ENCODE peak calls at places on chromosomes 16 and 17, in four cellular contexts. One of them, this sample, is unnamed.

GRCh38 chr16:53504161-53504663 is 1.2 kb upstream of the AKTIP start:
- DNase-seq in HL-60: no peak
- DNase-seq in foreskin fibroblast: peak
- DNase-seq in CD4-positive, alpha-beta T cell: peak
- DNase-seq in this sample: peak

GRCh38 chr17:1122681-1123396 is 56.9 kb downstream of the ABR start:
- DNase-seq in HL-60: no peak
- DNase-seq in foreskin fibroblast: peak
- DNase-seq in CD4-positive, alpha-beta T cell: peak
- DNase-seq in this sample: peak

GRCh38 chr16:81738831-81739496 is 40.1 kb upstream of the PLCG2 start:
- DNase-seq in HL-60: peak
- DNase-seq in foreskin fibroblast: no peak
- DNase-seq in CD4-positive, alpha-beta T cell: no peak
- DNase-seq in this sample: no peak

GRCh38 chr16:81996664-81997529 is 14.4 kb downstream of the SDR42E1 start:
- DNase-seq in HL-60: peak
- DNase-seq in foreskin fibroblast: peak
- DNase-seq in CD4-positive, alpha-beta T cell: no peak
- DNase-seq in this sample: no peak

GRCh38 chr16:57503366-57503765 is 17.1 kb upstream of the DOK4 start:
- DNase-seq in HL-60: no peak
- DNase-seq in foreskin fibroblast: no peak
- DNase-seq in CD4-positive, alpha-beta T cell: no peak
- DNase-seq in this sample: no peak

GRCh38 chr17:45413498-45413923 is 19.2 kb downstream of the ARHGAP27 start:
- DNase-seq in HL-60: no peak
- DNase-seq in foreskin fibroblast: no peak
- DNase-seq in CD4-positive, alpha-beta T cell: no peak
- DNase-seq in this sample: no peak

GRCh38 chr17:9072626-9073339 is 51.5 kb downstream of the NTN1 start:
- DNase-seq in HL-60: no peak
- DNase-seq in foreskin fibroblast: no peak
- DNase-seq in CD4-positive, alpha-beta T cell: no peak
- DNase-seq in this sample: no peak

GRCh38 chr17:4304417-4305027 is 40.7 kb upstream of the ANKFY1 start:
- DNase-seq in HL-60: peak
- DNase-seq in foreskin fibroblast: peak
- DNase-seq in CD4-positive, alpha-beta T cell: peak
- DNase-seq in this sample: peak

GRCh38 chr17:41553176-41553575 is 18.7 kb downstream of the KRT9 start:
- DNase-seq in HL-60: no peak
- DNase-seq in foreskin fibroblast: peak
- DNase-seq in CD4-positive, alpha-beta T cell: no peak
- DNase-seq in this sample: no peak

GRCh38 chr16:6125483-6126259 is 1028.1 kb upstream of the EEF2KMT start:
- DNase-seq in HL-60: no peak
- DNase-seq in foreskin fibroblast: no peak
- DNase-seq in CD4-positive, alpha-beta T cell: no peak
- DNase-seq in this sample: no peak

GRCh38 chr16:19672378-19672777 is 45.6 kb downstream of the KNOP1 start:
- DNase-seq in HL-60: no peak
- DNase-seq in foreskin fibroblast: peak
- DNase-seq in CD4-positive, alpha-beta T cell: no peak
- DNase-seq in this sample: no peak

GRCh38 chr17:40473573-40474365 is 27.7 kb downstream of the TNS4 start:
- DNase-seq in HL-60: no peak
- DNase-seq in foreskin fibroblast: no peak
- DNase-seq in CD4-positive, alpha-beta T cell: no peak
- DNase-seq in this sample: no peak

GRCh38 chr17:35192708-35193107 is 1.5 kb downstream of the SLC35G3 start:
- DNase-seq in HL-60: no peak
- DNase-seq in foreskin fibroblast: no peak
- DNase-seq in CD4-positive, alpha-beta T cell: no peak
- DNase-seq in this sample: peak

GRCh38 chr16:55622930-55623561 is 32.7 kb upstream of the SLC6A2 start:
- DNase-seq in HL-60: no peak
- DNase-seq in foreskin fibroblast: no peak
- DNase-seq in CD4-positive, alpha-beta T cell: no peak
- DNase-seq in this sample: no peak

GRCh38 chr17:50466371-50467113 is 2.1 kb downstream of the CHAD start:
- DNase-seq in HL-60: no peak
- DNase-seq in foreskin fibroblast: no peak
- DNase-seq in CD4-positive, alpha-beta T cell: no peak
- DNase-seq in this sample: no peak

GRCh38 chr17:27282054-27282501 is 11.8 kb upstream of the WSB1 start:
- DNase-seq in HL-60: peak
- DNase-seq in foreskin fibroblast: peak
- DNase-seq in CD4-positive, alpha-beta T cell: no peak
- DNase-seq in this sample: no peak

GRCh38 chr16:4344659-4345438 is 6.3 kb downstream of the PAM16 start:
- DNase-seq in HL-60: no peak
- DNase-seq in foreskin fibroblast: peak
- DNase-seq in CD4-positive, alpha-beta T cell: no peak
- DNase-seq in this sample: no peak

GRCh38 chr16:81548901-81549546 is 104.4 kb downstream of the CMIP start:
- DNase-seq in HL-60: no peak
- DNase-seq in foreskin fibroblast: no peak
- DNase-seq in CD4-positive, alpha-beta T cell: no peak
- DNase-seq in this sample: no peak

GRCh38 chr16:81831722-81832126 is 52.6 kb downstream of the PLCG2 start:
- DNase-seq in HL-60: peak
- DNase-seq in foreskin fibroblast: no peak
- DNase-seq in CD4-positive, alpha-beta T cell: peak
- DNase-seq in this sample: peak

GRCh38 chr16:87895641-87896141 is 26.4 kb upstream of the SLC7A5 start:
- DNase-seq in HL-60: peak
- DNase-seq in foreskin fibroblast: peak
- DNase-seq in CD4-positive, alpha-beta T cell: peak
- DNase-seq in this sample: peak

GRCh38 chr16:83847371-83848225 is 39.8 kb downstream of the HSBP1 start:
- DNase-seq in HL-60: peak
- DNase-seq in foreskin fibroblast: no peak
- DNase-seq in CD4-positive, alpha-beta T cell: no peak
- DNase-seq in this sample: no peak

GRCh38 chr17:77914440-77915254 is 43.9 kb upstream of the TNRC6C start:
- DNase-seq in HL-60: no peak
- DNase-seq in foreskin fibroblast: no peak
- DNase-seq in CD4-positive, alpha-beta T cell: no peak
- DNase-seq in this sample: no peak

GRCh38 chr17:633641-634091 is 81.0 kb downstream of the VPS53 start:
- DNase-seq in HL-60: no peak
- DNase-seq in foreskin fibroblast: no peak
- DNase-seq in CD4-positive, alpha-beta T cell: no peak
- DNase-seq in this sample: no peak

GRCh38 chr17:46013127-46013501 is 14.1 kb downstream of the STH start:
- DNase-seq in HL-60: no peak
- DNase-seq in foreskin fibroblast: no peak
- DNase-seq in CD4-positive, alpha-beta T cell: no peak
- DNase-seq in this sample: no peak

GRCh38 chr16:47375423-47375822 is 85.4 kb downstream of the ITFG1 start:
- DNase-seq in HL-60: no peak
- DNase-seq in foreskin fibroblast: no peak
- DNase-seq in CD4-positive, alpha-beta T cell: no peak
- DNase-seq in this sample: no peak

This sample was measured in CD8-positive, alpha-beta T cell.